ENCODE peak calls at places on chromosomes 3 and 15, in seven cellular contexts. Q, D, U, O, P, M and A are unnamed samples.

GRCh38 chr15:98416222-98416835 is 232.0 kb upstream of the IGF1R start:
- DNase-seq in Q (no peak), D (no peak), U (no peak), O (no peak), P (no peak), M (no peak), A (no peak)

GRCh38 chr3:138939563-138940241 is 7.2 kb downstream of the FOXL2 start:
- DNase-seq in Q (no peak), D (no peak), U (no peak), O (no peak), P (no peak), M (peak), A (no peak)

GRCh38 chr3:129305592-129306091 is 27.0 kb downstream of the HMCES start:
- DNase-seq in Q (no peak), D (peak), U (no peak), O (peak), P (peak), M (peak), A (no peak)

GRCh38 chr15:78327442-78327841 is 12.7 kb upstream of the CRABP1 start:
- DNase-seq in Q (no peak), D (no peak), U (no peak), O (no peak), P (no peak), M (no peak), A (no peak)

GRCh38 chr3:179971280-179971679 is 65.5 kb downstream of the PEX5L start:
- DNase-seq in Q (no peak), D (no peak), U (no peak), O (no peak), P (no peak), M (no peak), A (no peak)

GRCh38 chr3:49602049-49602554 is 47.8 kb downstream of the BSN start:
- DNase-seq in Q (no peak), D (no peak), U (no peak), O (no peak), P (no peak), M (no peak), A (no peak)

GRCh38 chr3:28645149-28645548 is 296.5 kb upstream of the AZI2 start:
- DNase-seq in Q (no peak), D (no peak), U (no peak), O (no peak), P (no peak), M (no peak), A (no peak)

GRCh38 chr3:194138732-194139084 is 2.8 kb downstream of the HES1 start:
- DNase-seq in Q (no peak), D (no peak), U (no peak), O (no peak), P (no peak), M (no peak), A (no peak)

GRCh38 chr3:169871129-169871886 is 1.6 kb upstream of the LRRC31 start:
- DNase-seq in Q (no peak), D (peak), U (no peak), O (no peak), P (peak), M (no peak), A (no peak)

GRCh38 chr3:149382091-149382467 is 4.6 kb upstream of the TM4SF1 start:
- DNase-seq in Q (no peak), D (no peak), U (peak), O (no peak), P (no peak), M (no peak), A (no peak)

GRCh38 chr3:11386413-11387155 is 114.4 kb downstream of the ATG7 start:
- DNase-seq in Q (no peak), D (no peak), U (no peak), O (no peak), P (no peak), M (no peak), A (no peak)

GRCh38 chr15:44157679-44158078 is 37.4 kb downstream of the FRMD5 start:
- DNase-seq in Q (peak), D (no peak), U (peak), O (no peak), P (no peak), M (no peak), A (no peak)

GRCh38 chr3:16390581-16390980 is 122.9 kb downstream of the RFTN1 start:
- DNase-seq in Q (no peak), D (no peak), U (no peak), O (no peak), P (no peak), M (no peak), A (no peak)

GRCh38 chr3:120469440-120470415 is 18.9 kb upstream of the FSTL1 start:
- DNase-seq in Q (no peak), D (no peak), U (peak), O (no peak), P (no peak), M (no peak), A (no peak)

GRCh38 chr3:172288625-172289024 is 159.6 kb downstream of the GHSR start:
- DNase-seq in Q (no peak), D (no peak), U (no peak), O (no peak), P (no peak), M (no peak), A (no peak)

DNA sequence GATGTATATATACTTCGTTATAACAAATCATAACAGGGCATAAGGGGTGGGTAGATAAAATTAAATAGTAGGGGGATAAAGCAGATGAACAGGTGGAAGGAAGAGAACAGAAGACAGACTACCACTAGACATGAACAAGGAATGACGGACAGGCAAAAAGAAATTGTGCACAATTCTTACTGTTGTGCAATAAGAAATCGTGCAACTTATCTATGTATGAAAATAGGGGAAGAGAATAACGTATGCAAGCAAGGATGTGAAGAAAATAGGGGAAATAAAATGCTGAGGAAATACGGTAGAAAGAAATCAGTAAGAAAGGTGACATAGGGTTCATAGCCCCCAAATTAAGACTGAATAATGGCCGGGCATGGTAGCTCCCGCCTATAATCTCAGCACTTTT is 9.7 kb downstream of the MYO5A start:
- DNase-seq in Q (no peak), D (no peak), U (no peak), O (no peak), P (no peak), M (no peak), A (no peak)
- H3K27ac ChIP-seq in Q (no peak), D (no peak), U (no peak), O (no peak), P (no peak), M (no peak), A (no peak)

GRCh38 chr15:31352911-31353811 is 26.5 kb downstream of the KLF13 start:
- DNase-seq in Q (no peak), D (peak), U (no peak), O (peak), P (peak), M (no peak), A (no peak)
- TF ChIP-seq EP300 in Q (no peak), D (peak), U (no peak), O (peak), P (peak), M (no peak), A (no peak)

DNA sequence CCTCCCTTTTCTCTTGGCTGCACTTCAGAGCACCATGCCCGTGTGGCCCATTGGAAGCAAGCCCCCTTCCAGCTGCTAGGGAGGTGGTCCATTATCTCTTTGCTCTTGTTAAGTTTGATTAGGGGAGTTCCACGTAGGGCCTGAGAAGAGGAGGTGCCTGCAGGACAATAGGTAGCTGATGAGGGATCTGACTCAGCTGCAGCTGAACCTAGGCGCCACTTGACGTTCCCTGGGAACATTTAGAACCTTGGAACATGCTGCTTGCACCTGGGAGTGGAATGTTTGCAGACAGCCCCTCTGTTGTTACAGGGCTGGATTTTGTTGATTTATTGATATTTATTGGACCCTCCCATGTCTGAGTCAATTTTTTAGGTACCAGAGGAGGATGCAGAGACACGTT is 4.7 kb downstream of the SMAD3 start:
- DNase-seq in Q (no peak), D (no peak), U (no peak), O (no peak), P (no peak), M (no peak), A (no peak)
- TF ChIP-seq POLR2A in Q (no peak), D (no peak), U (no peak), O (no peak), P (no peak), M (no peak), A (no peak)

DNA sequence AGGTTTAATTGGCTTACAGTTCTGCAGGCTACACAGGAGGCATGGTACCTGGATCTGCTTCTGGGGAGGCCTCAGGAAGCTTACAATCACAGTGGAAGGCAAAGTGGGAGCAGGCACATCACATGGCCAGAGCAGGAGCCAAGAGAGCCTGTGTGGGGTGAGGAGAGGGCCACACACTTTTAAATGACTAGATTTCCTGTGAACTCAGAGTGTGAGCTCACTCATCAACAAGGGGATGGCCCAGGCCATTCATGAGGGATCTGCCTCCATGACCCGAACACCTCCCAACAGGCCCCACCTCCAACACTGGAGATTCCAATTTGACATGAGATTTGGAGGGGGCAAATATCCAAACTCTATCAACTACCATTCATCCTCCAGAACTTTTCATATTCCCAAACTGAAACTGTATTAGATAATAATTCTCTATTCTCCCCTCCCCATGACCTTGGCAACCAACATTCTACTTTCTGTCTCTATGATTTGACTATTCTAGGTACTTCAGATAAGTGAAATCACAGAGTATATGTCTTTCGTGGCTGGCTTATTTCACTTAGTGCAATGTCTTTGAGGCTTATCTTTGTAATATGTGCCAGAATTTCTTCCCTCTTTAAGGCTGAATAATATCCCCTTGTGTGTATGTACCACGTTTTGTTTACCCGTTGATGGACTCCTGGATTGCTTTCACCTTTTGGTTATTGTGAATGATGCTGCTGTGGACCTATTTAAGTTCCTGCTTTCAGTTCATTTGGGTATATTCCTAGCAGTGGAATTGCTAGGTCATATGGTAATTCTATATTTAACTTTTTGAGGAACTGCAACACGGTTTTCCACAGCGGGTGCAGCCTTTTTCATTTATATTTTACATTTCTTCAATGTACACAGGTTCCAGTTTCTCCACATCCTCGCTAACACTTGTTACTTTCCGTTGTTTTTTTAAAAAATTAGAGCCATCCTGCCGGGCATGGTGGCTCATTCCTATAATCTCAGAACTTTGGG is 43.8 kb downstream of the TKT start:
- DNase-seq in Q (no peak), D (no peak), U (no peak), O (no peak), P (no peak), M (no peak), A (no peak)
- H3K27ac ChIP-seq in Q (no peak), D (no peak), U (no peak), O (no peak), P (no peak), M (no peak), A (no peak)

GRCh38 chr3:39177708-39178332 is 14.6 kb downstream of the XIRP1 start:
- DNase-seq in Q (peak), D (peak), U (peak), O (peak), P (peak), M (peak), A (peak)
- TF ChIP-seq EP300 in Q (no peak), D (peak), U (no peak), O (peak), P (no peak), M (no peak), A (peak)

DNA sequence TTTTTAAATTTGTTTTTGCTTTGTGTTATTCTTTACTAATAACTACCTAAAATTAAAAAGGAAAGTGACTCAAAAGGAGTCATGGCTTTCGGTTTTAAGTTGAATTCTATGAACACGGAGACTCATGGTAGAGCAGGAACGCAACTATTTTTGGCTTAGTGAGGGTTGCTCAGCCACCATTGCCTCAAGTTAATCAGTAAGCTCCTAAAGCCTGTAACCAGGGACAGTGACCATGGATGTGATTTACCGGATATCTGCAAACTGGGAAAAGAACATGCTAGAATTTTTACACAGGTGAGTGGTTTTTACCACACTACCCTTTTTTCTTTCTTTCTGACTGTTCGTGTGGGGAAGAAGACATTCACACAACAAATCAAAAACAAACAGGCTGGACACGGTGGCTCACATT is 11.8 kb downstream of the SLC12A8 start:
- DNase-seq in Q (peak), D (no peak), U (no peak), O (no peak), P (no peak), M (no peak), A (no peak)
- TF ChIP-seq POLR2A in Q (no peak), D (no peak), U (no peak), O (no peak), P (no peak), M (no peak), A (no peak)